ENCODE peak calls at places on chromosomes 13 and 19, in seven cellular contexts. G is HepG2, H is H1, I is SK-N-SH, V is K562, Y is GM12891, S is GM12878. Z is an unnamed sample.

GRCh38 chr13:59963383-59963782 is 200.3 kb downstream of the DIAPH3 start:
- DNase-seq in I (no peak), S (no peak), Y (no peak), H (no peak), V (no peak), G (no peak), Z (no peak)

GRCh38 chr13:111905609-111905945 is 161.4 kb upstream of the SOX1 start:
- DNase-seq in H (no peak), Y (no peak), V (no peak), S (no peak), G (no peak), I (no peak), Z (no peak)

GRCh38 chr13:109586509-109587346 is 199.7 kb downstream of the IRS2 start:
- DNase-seq in Y (no peak), V (no peak), I (no peak), S (no peak), H (no peak), G (no peak), Z (no peak)

GRCh38 chr13:22893149-22893548 is 287.6 kb upstream of the SGCG start:
- DNase-seq in S (no peak), Y (no peak), I (no peak), G (no peak), H (no peak), V (no peak), Z (no peak)

GRCh38 chr13:58994778-58995177 is 1169.0 kb downstream of the DIAPH3 start:
- DNase-seq in H (no peak), Y (no peak), S (no peak), G (no peak), V (no peak), I (no peak), Z (no peak)

GRCh38 chr13:110307697-110308376 is 753 bp downstream of the COL4A2 start:
- DNase-seq in V (no peak), Y (no peak), G (no peak), H (no peak), I (no peak), S (no peak), Z (no peak)

GRCh38 chr19:31344403-31344802 is 4.8 kb downstream of the TSHZ3 start:
- DNase-seq in Y (no peak), I (peak), S (no peak), V (no peak), H (no peak), G (no peak), Z (no peak)

GRCh38 chr13:25118371-25118770 is 22.4 kb downstream of the PABPC3 start:
- DNase-seq in I (no peak), V (no peak), S (no peak), Y (no peak), G (no peak), H (no peak), Z (no peak)

GRCh38 chr13:100625447-100625846 is 36.9 kb upstream of the GGACT start:
- DNase-seq in I (no peak), S (no peak), V (no peak), H (no peak), G (no peak), Y (no peak), Z (no peak)

GRCh38 chr13:64314286-64314685 is 2898.6 kb upstream of the PCDH20 start:
- DNase-seq in I (no peak), S (no peak), G (no peak), V (no peak), H (no peak), Y (no peak), Z (no peak)

GRCh38 chr19:8150998-8151397 is 1.6 kb upstream of the FBN3 start:
- DNase-seq in I (no peak), H (no peak), Y (no peak), V (no peak), G (no peak), S (no peak), Z (no peak)

GRCh38 chr13:106527806-106528205 is 7.7 kb downstream of the EFNB2 start:
- DNase-seq in S (no peak), G (no peak), Y (no peak), V (no peak), I (no peak), H (no peak), Z (no peak)

GRCh38 chr13:28872427-28873176 is 52.5 kb downstream of the MTUS2 start:
- DNase-seq in G (no peak), Y (no peak), H (no peak), S (no peak), V (no peak), I (no peak), Z (no peak)

GRCh38 chr13:79226250-79226649 is 179.8 kb downstream of the RBM26 start:
- DNase-seq in S (no peak), Y (no peak), I (no peak), G (no peak), H (no peak), V (no peak), Z (no peak)

GRCh38 chr13:21999666-22000065 is 328.8 kb downstream of the FGF9 start:
- DNase-seq in H (no peak), G (no peak), S (no peak), Y (no peak), I (no peak), V (no peak), Z (no peak)

GRCh38 chr19:3132971-3133792 is 2.7 kb upstream of the GNA15 start:
- DNase-seq in H (no peak), V (peak), S (peak), Y (peak), I (peak), G (no peak), Z (peak)

GRCh38 chr19:33396701-33397535 is 23.4 kb downstream of the CEBPG start:
- DNase-seq in S (no peak), I (peak), Y (no peak), V (no peak), H (no peak), G (peak), Z (no peak)

GRCh38 chr13:44715287-44716224 is 139.4 kb upstream of the TSC22D1 start:
- DNase-seq in G (no peak), I (peak), H (no peak), Y (no peak), S (no peak), V (no peak), Z (no peak)

GRCh38 chr13:76397413-76397812 is 488.8 kb downstream of the KCTD12 start:
- DNase-seq in H (no peak), S (no peak), G (no peak), V (no peak), I (no peak), Y (no peak), Z (no peak)

GRCh38 chr19:17114414-17114831 is 38.8 kb downstream of the MYO9B start:
- DNase-seq in Y (no peak), G (no peak), H (no peak), I (no peak), V (no peak), S (no peak), Z (no peak)

GRCh38 chr13:45370922-45371406 is 30.0 kb upstream of the TPT1 start:
- DNase-seq in V (peak), S (no peak), I (peak), H (peak), G (no peak), Y (peak), Z (peak)

GRCh38 chr19:35034005-35034502 is 3.8 kb downstream of the SCN1B start:
- DNase-seq in G (no peak), Y (no peak), V (no peak), S (no peak), H (no peak), I (no peak), Z (no peak)

GRCh38 chr13:66534561-66534960 is 695.6 kb downstream of the PCDH9 start:
- DNase-seq in V (no peak), S (no peak), G (no peak), H (no peak), I (no peak), Y (no peak), Z (no peak)
- TF ChIP-seq POLR2AphosphoS5 in V (no peak), S (no peak), G (no peak), H (no peak), I (no peak), Y (no peak), Z (no peak)

GRCh38 chr13:47546265-47546962 is 454.7 kb downstream of the SUCLA2 start:
- DNase-seq in Y (no peak), S (no peak), I (no peak), G (no peak), V (no peak), H (no peak), Z (no peak)
- TF ChIP-seq TAF1 in Y (no peak), S (no peak), I (no peak), G (no peak), V (no peak), H (no peak), Z (no peak)

GRCh38 chr19:38044267-38045111 is 137.5 kb downstream of the SIPA1L3 start:
- DNase-seq in V (no peak), H (no peak), I (no peak), G (no peak), Y (no peak), S (no peak), Z (no peak)

GRCh38 chr19:38047641-38048040 is 140.6 kb downstream of the SIPA1L3 start:
- DNase-seq in S (no peak), V (no peak), Y (no peak), G (no peak), I (no peak), H (no peak), Z (no peak)

GRCh38 chr19:38045554-38046253 is 138.7 kb downstream of the SIPA1L3 start:
- DNase-seq in Y (no peak), G (no peak), I (no peak), V (no peak), S (no peak), H (no peak), Z (no peak)

GRCh38 chr19:38047048-38047435 is 140.0 kb downstream of the SIPA1L3 start:
- DNase-seq in H (no peak), Y (no peak), I (no peak), S (no peak), V (no peak), G (no peak), Z (no peak)

DNA sequence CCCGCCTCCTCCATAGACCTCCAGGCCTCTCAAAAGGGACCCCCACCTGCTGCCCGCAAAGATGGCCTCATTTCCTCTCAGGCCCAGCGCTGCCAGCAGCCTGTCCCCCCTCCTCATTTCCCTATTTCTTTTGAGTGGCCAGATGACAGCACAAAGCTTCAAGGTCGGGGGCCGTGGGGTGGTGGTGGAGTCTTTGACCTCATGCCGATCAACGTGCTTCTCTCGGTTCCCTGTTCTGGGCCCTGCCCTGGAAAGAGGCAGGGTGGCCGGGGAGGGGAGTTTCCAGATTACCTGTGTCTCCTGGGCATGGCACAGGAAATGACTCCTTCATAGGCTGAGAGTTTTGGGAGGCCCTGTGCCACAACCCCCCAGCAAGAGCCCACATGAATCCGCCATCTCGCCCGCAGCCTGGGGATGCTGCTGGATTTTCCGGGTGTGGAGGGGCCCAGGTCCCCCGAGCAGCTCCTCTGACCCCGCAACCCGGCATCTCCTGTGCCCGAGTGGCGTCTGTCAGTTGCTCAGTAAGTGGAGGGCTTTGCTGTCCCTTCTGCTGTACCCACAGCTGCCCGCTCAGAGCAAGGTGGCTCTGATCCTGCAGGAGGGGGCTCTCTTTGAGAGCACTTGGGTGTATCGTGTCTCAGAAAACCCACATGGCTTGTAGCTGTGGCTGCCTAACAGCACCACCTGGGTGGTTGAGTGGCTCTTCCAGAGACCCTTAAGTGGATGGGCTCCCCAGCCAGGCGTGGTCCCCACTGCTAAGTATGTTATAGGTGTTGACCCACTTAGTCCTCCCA is 139.4 kb downstream of the SIPA1L3 start:
- DNase-seq in I (no peak), G (no peak), V (no peak), H (no peak), Y (peak), S (peak), Z (peak)
- TF ChIP-seq POLR2AphosphoS5 in I (no peak), G (no peak), V (no peak), H (no peak), Y (no peak), S (no peak), Z (peak)

DNA sequence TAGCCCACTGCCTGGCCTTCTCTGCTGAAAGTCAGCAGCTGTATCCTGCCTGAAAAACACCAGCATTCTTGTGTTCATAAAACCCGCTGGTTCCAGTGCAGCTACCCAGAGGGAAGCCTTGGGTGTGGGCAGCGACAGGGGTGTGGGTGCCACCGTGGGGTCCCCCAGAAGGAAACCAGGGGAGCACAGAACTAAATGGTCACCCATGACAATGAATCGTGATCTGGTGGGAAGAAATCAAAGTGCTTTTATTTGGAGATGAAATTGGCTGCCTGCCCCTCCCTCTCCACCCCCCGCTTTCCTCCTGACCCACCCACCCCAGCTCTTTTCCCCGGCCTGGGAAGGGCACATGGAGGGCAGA is 13.7 kb downstream of the RASA3 start:
- DNase-seq in H (no peak), I (peak), S (no peak), G (no peak), V (no peak), Y (no peak), Z (no peak)
- TF ChIP-seq TAF1 in H (no peak), I (no peak), S (no peak), G (no peak), V (no peak), Y (no peak), Z (no peak)

GRCh38 chr13:105432408-105432807 is 1103.1 kb downstream of the EFNB2 start:
- DNase-seq in S (no peak), G (no peak), V (no peak), Y (no peak), I (no peak), H (no peak), Z (no peak)
- TF ChIP-seq POLR2AphosphoS5 in S (no peak), G (no peak), V (no peak), Y (no peak), I (no peak), H (no peak), Z (no peak)

GRCh38 chr13:61247149-61247936 is 168.3 kb downstream of the PCDH20 start:
- DNase-seq in Y (no peak), H (no peak), V (no peak), G (no peak), I (no peak), S (peak), Z (no peak)
- TF ChIP-seq TAF1 in Y (no peak), H (no peak), V (no peak), G (no peak), I (no peak), S (no peak), Z (no peak)

GRCh38 chr13:51675877-51676276 is 91.6 kb downstream of the WDFY2 start:
- DNase-seq in H (no peak), I (no peak), V (no peak), Y (no peak), S (no peak), G (no peak), Z (no peak)
- TF ChIP-seq POLR2AphosphoS5 in H (no peak), I (no peak), V (no peak), Y (no peak), S (no peak), G (no peak), Z (no peak)

GRCh38 chr19:53647792-53648191 is 16.0 kb downstream of the DPRX start:
- DNase-seq in Y (no peak), I (no peak), H (no peak), S (no peak), G (no peak), V (no peak), Z (no peak)

GRCh38 chr19:53646144-53646543 is 14.3 kb downstream of the DPRX start:
- DNase-seq in V (no peak), S (no peak), Y (no peak), I (no peak), G (no peak), H (no peak), Z (no peak)

GRCh38 chr19:53647350-53647749 is 15.6 kb downstream of the DPRX start:
- DNase-seq in G (no peak), S (no peak), Y (no peak), H (no peak), V (no peak), I (no peak), Z (no peak)

GRCh38 chr19:53642381-53643099 is 10.7 kb downstream of the DPRX start:
- DNase-seq in H (no peak), V (no peak), Y (no peak), G (peak), S (no peak), I (no peak), Z (no peak)

GRCh38 chr19:53644061-53644816 is 12.4 kb downstream of the DPRX start:
- DNase-seq in G (no peak), V (no peak), S (no peak), Y (no peak), I (no peak), H (no peak), Z (no peak)
- TF ChIP-seq TAF1 in G (no peak), V (no peak), S (no peak), Y (no peak), I (no peak), H (no peak), Z (no peak)

DNA sequence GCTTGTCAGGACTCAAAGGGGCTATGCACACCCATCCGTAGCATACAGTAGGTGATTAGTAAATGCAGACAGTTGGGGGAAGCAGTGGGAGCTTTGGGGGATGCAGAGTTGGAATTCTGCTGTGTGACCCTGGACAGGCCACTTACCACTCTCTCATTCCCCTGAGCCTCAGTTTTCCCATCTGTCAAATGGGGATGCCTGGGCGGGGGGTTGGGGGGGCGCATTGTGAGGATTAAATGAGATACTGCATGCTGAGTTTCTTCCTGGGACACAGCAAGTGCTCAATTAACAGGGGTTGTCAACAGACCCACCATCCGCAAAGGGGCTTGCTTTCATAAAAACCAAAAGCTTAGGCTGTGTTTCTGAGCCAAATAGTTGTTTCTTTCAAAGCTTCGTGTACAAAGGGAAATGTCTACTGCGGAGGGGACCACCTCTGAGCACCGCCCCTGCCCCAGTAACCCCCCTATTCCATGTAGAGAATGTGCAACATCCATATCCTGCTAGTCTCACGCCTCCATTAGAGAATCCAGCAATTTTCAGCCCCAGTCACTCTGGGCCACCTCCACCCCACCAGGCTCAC is 132.4 kb downstream of the IER2 start:
- DNase-seq in S (no peak), V (no peak), H (no peak), Y (no peak), G (no peak), I (no peak), Z (no peak)
- TF ChIP-seq POLR2AphosphoS5 in S (no peak), V (no peak), H (no peak), Y (no peak), G (no peak), I (no peak), Z (no peak)

GRCh38 chr13:39148513-39148961 is 110.3 kb downstream of the NHLRC3 start:
- DNase-seq in I (no peak), V (no peak), Y (no peak), G (no peak), H (no peak), S (no peak), Z (no peak)

GRCh38 chr13:39149896-39150295 is 111.6 kb downstream of the NHLRC3 start:
- DNase-seq in Y (no peak), S (no peak), I (no peak), G (no peak), H (no peak), V (no peak), Z (no peak)

GRCh38 chr13:39144391-39144790 is 106.1 kb downstream of the NHLRC3 start:
- DNase-seq in H (no peak), G (no peak), I (no peak), S (no peak), Y (no peak), V (no peak), Z (no peak)

DNA sequence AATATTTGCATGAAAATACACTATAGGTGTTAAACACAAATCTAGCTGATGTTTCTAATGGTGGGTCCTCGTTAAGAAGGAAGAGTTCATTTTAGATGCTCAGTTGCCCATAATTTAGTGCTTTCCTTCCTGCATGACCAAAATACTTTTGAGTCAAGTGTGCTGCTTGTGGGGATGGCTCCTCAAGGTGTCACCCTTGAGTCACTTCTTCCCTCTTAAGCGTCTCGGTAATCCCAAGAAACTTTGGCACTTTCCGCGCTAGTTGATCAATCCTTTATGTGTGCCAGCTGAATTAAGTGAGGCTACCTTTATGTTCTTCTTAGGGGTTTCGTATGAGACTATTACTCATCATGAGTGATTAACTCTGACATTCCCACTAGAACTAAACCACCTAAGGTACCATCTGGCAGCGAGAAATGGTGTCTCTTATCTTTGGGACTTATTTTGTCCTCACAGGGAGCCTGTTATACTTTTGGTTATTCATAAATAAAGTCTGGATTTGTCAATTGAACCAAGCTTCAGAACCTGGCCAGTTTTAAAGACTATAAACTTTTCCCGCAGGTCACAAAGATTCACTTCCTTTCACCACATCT is 106.8 kb downstream of the NHLRC3 start:
- DNase-seq in G (no peak), I (peak), Y (peak), H (peak), V (peak), S (no peak), Z (peak)
- TF ChIP-seq TAF1 in G (no peak), I (no peak), Y (no peak), H (no peak), V (no peak), S (no peak), Z (no peak)

Z was measured in GM12892.